ENCODE peak calls at places on chromosomes 3 and 15, in ten cellular contexts. U is HCEC 1CT; J is NCI-H460; V is NCI-H345; P is right lobe of liver; Q is Panc1; M is NCI-H774; N is IMR-90; I is nucleus accumbens; Y is activated naive CD4-positive, alpha-beta T cell. S is an unnamed sample.

GRCh38 chr3:150278843-150279341 is 129.2 kb upstream of the TSC22D2 start:
- DNase-seq in U (no peak), J (no peak), V (no peak), P (no peak), Q (no peak), M (peak; percentile 40), N (no peak), I (no peak), Y (no peak), S (no peak)

GRCh38 chr3:18712713-18713575 is 287.8 kb upstream of the SATB1 start:
- DNase-seq in U (no peak), J (no peak), V (no peak), P (no peak), Q (no peak), M (no peak), N (no peak), I (no peak), Y (no peak), S (no peak)

GRCh38 chr3:147424325-147424910 is 15.3 kb downstream of the ZIC1 start:
- DNase-seq in U (no peak), J (no peak), V (no peak), P (no peak), Q (no peak), M (no peak), N (no peak), I (no peak), Y (no peak), S (peak; percentile 1)

GRCh38 chr3:53149699-53150098 is 11.3 kb upstream of the PRKCD start:
- DNase-seq in U (no peak), J (no peak), V (no peak), P (no peak), Q (no peak), M (no peak), N (no peak), I (no peak), Y (no peak), S (no peak)

GRCh38 chr3:12405432-12406272 is 78.6 kb upstream of the TSEN2 start:
- DNase-seq in U (peak; percentile 100), J (peak; percentile 69), V (no peak), P (peak; percentile 95), Q (peak; percentile 90), M (no peak), N (peak; percentile 97), I (no peak), Y (no peak), S (peak; percentile 83)

GRCh38 chr15:33031324-33031736 is 163.2 kb downstream of the FMN1 start:
- DNase-seq in U (peak; percentile 69), J (no peak), V (peak; percentile 47), P (no peak), Q (no peak), M (no peak), N (peak; percentile 75), I (no peak), Y (no peak), S (peak; percentile 44)

GRCh38 chr15:76100361-76100760 is 40.6 kb downstream of the TMEM266 start:
- DNase-seq in U (no peak), J (no peak), V (no peak), P (no peak), Q (no peak), M (no peak), N (no peak), I (no peak), Y (no peak), S (no peak)

GRCh38 chr3:132550579-132551305 is 46.3 kb upstream of the ACKR4 start:
- DNase-seq in U (no peak), J (no peak), V (no peak), P (no peak), Q (no peak), M (no peak), N (peak; percentile 26), I (no peak), Y (no peak), S (no peak)

GRCh38 chr15:72203507-72203837 is 5.9 kb upstream of the GRAMD2A start:
- DNase-seq in U (peak; percentile 47), J (no peak), V (peak; percentile 60), P (no peak), Q (no peak), M (peak; percentile 19), N (peak; percentile 90), I (peak; percentile 72), Y (no peak), S (peak; percentile 88)

GRCh38 chr15:31606261-31606669 is 279.6 kb downstream of the KLF13 start:
- DNase-seq in U (peak; percentile 96), J (no peak), V (no peak), P (no peak), Q (no peak), M (no peak), N (peak; percentile 95), I (no peak), Y (no peak), S (peak; percentile 64)

GRCh38 chr15:70248116-70249025 is 150.7 kb upstream of the TLE3 start:
- DNase-seq in U (no peak), J (no peak), V (no peak), P (no peak), Q (no peak), M (no peak), N (no peak), I (no peak), Y (no peak), S (no peak)

S was measured in AG08396.